ENCODE peak calls at places on chromosomes 1 and 21, in six cellular contexts. Q is adrenal gland, B is heart left ventricle, G is prostate gland, L is lower leg skin, M is breast epithelium. P is an unnamed sample.

GRCh38 chr1:205381305-205381704 is 24.6 kb upstream of the KLHDC8A start:
- DNase-seq in Q (no peak), B (no peak), G (no peak), L (no peak), M (no peak), P (no peak)

GRCh38 chr1:4657244-4657789 is 2.9 kb downstream of the AJAP1 start:
- DNase-seq in Q (no peak), B (no peak), G (no peak), L (no peak), M (no peak), P (no peak)

GRCh38 chr1:229199892-229200291 is 71.0 kb upstream of the RAB4A start:
- DNase-seq in Q (no peak), B (peak; percentile 34), G (no peak), L (no peak), M (no peak), P (peak; percentile 54)

GRCh38 chr1:211520641-211521040 is 28.7 kb upstream of the RD3 start:
- DNase-seq in Q (no peak), B (no peak), G (no peak), L (no peak), M (no peak), P (no peak)

GRCh38 chr1:93151474-93151873 is 28.7 kb downstream of the TMED5 start:
- DNase-seq in Q (no peak), B (no peak), G (no peak), L (no peak), M (no peak), P (no peak)

GRCh38 chr21:45580181-45580575 is 37.9 kb upstream of the SLC19A1 start:
- DNase-seq in Q (peak; percentile 6), B (no peak), G (no peak), L (no peak), M (peak; percentile 27), P (peak; percentile 16)

GRCh38 chr1:217857061-217857460 is 225.9 kb downstream of the SPATA17 start:
- DNase-seq in Q (no peak), B (no peak), G (no peak), L (no peak), M (no peak), P (no peak)

GRCh38 chr1:186806477-186806876 is 22.3 kb upstream of the PLA2G4A start:
- DNase-seq in Q (no peak), B (peak; percentile 11), G (no peak), L (no peak), M (no peak), P (no peak)

GRCh38 chr1:36161656-36162531 is 5.9 kb downstream of the MAP7D1 start:
- DNase-seq in Q (no peak), B (no peak), G (peak; percentile 73), L (no peak), M (no peak), P (peak; percentile 51)

GRCh38 chr1:208977861-208978260 is 605.7 kb upstream of the CAMK1G start:
- DNase-seq in Q (no peak), B (no peak), G (no peak), L (no peak), M (no peak), P (no peak)

GRCh38 chr1:183300395-183300794 is 114.3 kb downstream of the LAMC2 start:
- DNase-seq in Q (no peak), B (no peak), G (no peak), L (no peak), M (no peak), P (no peak)

GRCh38 chr1:167491586-167492408 is 26.5 kb downstream of the CD247 start:
- DNase-seq in Q (no peak), B (no peak), G (no peak), L (no peak), M (no peak), P (no peak)

GRCh38 chr1:204685236-204686006 is at the start of gene LRRN2:
- DNase-seq in Q (no peak), B (peak; percentile 28), G (no peak), L (no peak), M (no peak), P (no peak)

GRCh38 chr1:221698579-221699349 is 43.1 kb downstream of the DUSP10 start:
- DNase-seq in Q (no peak), B (no peak), G (no peak), L (no peak), M (no peak), P (no peak)

GRCh38 chr1:3032970-3033794 is 11.9 kb downstream of the ACTRT2 start:
- DNase-seq in Q (no peak), B (no peak), G (no peak), L (no peak), M (no peak), P (no peak)

GRCh38 chr1:1208713-1209433 is 2.5 kb upstream of the TNFRSF18 start:
- DNase-seq in Q (no peak), B (peak; percentile 23), G (no peak), L (no peak), M (no peak), P (no peak)

GRCh38 chr1:58971629-58972140 is 187.8 kb upstream of the JUN start:
- DNase-seq in Q (peak; percentile 84), B (peak; percentile 60), G (no peak), L (peak; percentile 79), M (no peak), P (peak; percentile 32)

GRCh38 chr1:161200992-161201827 is 957 bp upstream of the NDUFS2 start:
- DNase-seq in Q (peak; percentile 68), B (peak; percentile 76), G (peak; percentile 18), L (peak; percentile 65), M (no peak), P (peak; percentile 49)

GRCh38 chr1:161198877-161199431 is at the start of gene ADAMTS4:
- DNase-seq in Q (peak; percentile 62), B (peak; percentile 80), G (no peak), L (peak; percentile 62), M (no peak), P (peak; percentile 43)

GRCh38 chr1:161199506-161200119 is 759 bp upstream of the ADAMTS4 start:
- DNase-seq in Q (no peak), B (no peak), G (no peak), L (no peak), M (no peak), P (no peak)

GRCh38 chr1:161200421-161200991 is 1.7 kb upstream of the ADAMTS4 start:
- DNase-seq in Q (no peak), B (no peak), G (no peak), L (no peak), M (no peak), P (no peak)

DNA sequence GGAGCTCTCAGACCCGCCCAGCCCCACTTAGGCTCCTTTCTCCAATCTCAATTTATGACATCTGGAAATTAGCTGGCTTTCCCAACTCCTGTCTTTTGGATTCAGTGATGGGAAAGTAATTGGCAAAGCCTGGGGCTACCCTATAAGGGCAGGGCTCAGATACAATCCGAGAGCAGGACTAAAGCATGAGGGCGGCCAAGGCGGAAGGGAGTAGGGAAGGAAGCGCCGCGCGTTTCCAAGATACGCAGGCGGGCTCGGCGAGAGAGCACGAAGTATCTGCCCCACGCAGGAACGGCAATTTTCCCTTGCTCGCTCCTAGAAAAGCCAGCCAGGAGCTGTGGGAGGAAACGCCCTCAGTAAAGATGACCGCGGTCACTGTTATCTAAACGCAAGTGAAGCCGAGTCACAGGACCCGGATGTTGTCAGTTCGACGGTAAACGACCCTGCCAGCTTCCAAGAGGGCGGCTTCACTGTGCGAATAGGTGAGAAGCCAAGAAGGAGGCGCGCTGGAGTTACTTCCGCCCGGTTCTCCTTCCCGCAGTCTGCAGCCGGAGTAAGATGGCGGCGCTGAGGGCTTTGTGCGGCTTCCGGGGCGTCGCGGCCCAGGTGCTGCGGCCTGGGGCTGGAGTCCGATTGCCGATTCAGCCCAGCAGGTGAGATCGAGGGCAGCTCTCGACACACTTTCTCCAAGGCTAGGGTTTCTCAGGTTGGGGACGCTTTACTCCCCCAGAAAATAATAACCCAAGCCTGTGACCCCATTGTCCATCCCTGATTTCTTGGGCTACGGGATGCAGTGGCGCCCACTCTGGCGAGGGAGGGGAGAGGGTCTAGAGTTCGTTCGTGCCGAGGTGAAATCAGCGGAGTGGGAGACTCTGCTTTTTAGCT is at the start of gene NDUFS2:
- DNase-seq in Q (peak; percentile 99), B (peak; percentile 99), G (peak; percentile 99), L (peak; percentile 99), M (peak; percentile 96), P (peak; percentile 99)
- TF ChIP-seq POLR2A in Q (peak; percentile 51), B (peak; percentile 83), G (peak; percentile 75), L (peak; percentile 45), M (peak; percentile 62), P (no peak)

DNA sequence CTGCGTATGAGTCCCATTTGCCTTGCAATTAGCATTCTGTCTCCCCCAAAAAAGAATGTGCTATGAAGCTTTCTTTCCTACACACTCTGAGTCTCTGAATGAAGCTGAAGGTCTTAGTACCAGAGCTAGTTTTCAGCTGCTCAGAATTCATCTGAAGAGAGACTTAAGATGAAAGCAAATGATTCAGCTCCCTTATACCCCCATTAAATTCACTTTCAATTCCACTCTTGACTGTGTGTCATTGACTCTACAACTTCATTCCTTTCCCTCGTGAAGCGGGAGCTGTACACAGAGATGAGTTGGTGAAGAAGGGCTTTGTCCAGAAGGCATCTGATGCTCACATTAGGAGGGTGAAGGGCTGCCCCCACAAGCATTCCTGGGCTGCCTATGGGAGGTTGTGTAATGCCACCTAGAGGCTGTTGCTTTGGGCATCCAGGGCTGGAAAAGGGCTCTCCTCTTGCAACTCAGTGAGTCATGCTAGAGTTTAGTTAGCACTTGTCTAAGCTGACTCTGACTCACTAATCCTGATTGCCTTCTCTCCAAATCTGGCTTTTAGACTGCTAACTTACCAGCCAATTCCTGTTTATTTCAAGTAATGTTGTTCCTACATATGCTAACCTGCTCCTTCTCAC is 1.8 kb downstream of the SPRR1B start:
- DNase-seq in Q (peak; percentile 47), B (no peak), G (no peak), L (no peak), M (no peak), P (no peak)
- TF ChIP-seq CTCF in Q (peak; percentile 26), B (no peak), G (no peak), L (no peak), M (no peak), P (no peak)

GRCh38 chr1:247270003-247270402 is 14.1 kb downstream of the VN1R5 start:
- DNase-seq in Q (no peak), B (no peak), G (no peak), L (no peak), M (no peak), P (no peak)

GRCh38 chr1:247266053-247266452 is 10.2 kb downstream of the VN1R5 start:
- DNase-seq in Q (no peak), B (no peak), G (no peak), L (no peak), M (no peak), P (no peak)

GRCh38 chr1:247269075-247269580 is 13.3 kb downstream of the VN1R5 start:
- DNase-seq in Q (no peak), B (no peak), G (no peak), L (no peak), M (no peak), P (no peak)

GRCh38 chr1:247273013-247273412 is 17.1 kb downstream of the VN1R5 start:
- DNase-seq in Q (no peak), B (peak; percentile 46), G (no peak), L (no peak), M (no peak), P (peak; percentile 50)

GRCh38 chr1:247268390-247269045 is 12.6 kb downstream of the VN1R5 start:
- DNase-seq in Q (no peak), B (no peak), G (no peak), L (no peak), M (no peak), P (peak; percentile 86)
- TF ChIP-seq POLR2A in Q (no peak), B (no peak), G (no peak), L (no peak), M (no peak), P (no peak)

DNA sequence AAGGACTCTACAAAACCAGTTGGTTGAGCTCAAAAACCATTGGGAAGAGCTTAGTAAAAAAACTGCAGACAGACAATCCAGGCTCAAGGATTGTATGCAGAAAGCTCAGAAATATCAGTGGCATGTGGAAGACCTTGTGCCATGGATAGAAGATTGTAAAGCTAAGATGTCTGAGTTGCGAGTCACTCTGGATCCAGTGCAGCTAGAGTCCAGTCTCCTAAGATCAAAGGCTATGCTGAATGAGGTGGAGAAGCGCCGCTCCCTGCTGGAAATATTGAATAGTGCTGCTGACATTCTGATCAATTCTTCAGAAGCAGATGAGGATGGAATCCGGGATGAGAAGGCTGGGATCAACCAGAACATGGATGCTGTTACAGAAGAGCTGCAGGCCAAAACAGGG is 104.0 kb upstream of the BMP8A start:
- DNase-seq in Q (peak; percentile 37), B (no peak), G (no peak), L (no peak), M (no peak), P (no peak)
- TF ChIP-seq CTCF in Q (peak; percentile 23), B (no peak), G (no peak), L (no peak), M (no peak), P (no peak)

P was measured in stomach.